ENCODE peak calls at places on chromosomes 6 and 20, in seven cellular contexts. X, Y, A, N, H, U and S are unnamed samples.
A peak's percentile ranks its signal among the peaks of the same experiment; 100 is the strongest.

GRCh38 chr6:117138920-117139319 is 126.4 kb upstream of the VGLL2 start:
- DNase-seq in H (no peak), X (no peak), N (no peak), U (no peak), Y (no peak), A (no peak), S (no peak)

GRCh38 chr6:157966597-157966977 is 15.1 kb upstream of the SYNJ2 start:
- DNase-seq in H (no peak), X (no peak), Y (no peak), N (no peak), U (no peak), A (no peak), S (no peak)

GRCh38 chr6:2197984-2198383 is 47.4 kb downstream of the GMDS start:
- DNase-seq in N (no peak), A (no peak), Y (no peak), X (no peak), H (no peak), U (no peak), S (no peak)

GRCh38 chr6:21987501-21987957 is 309.3 kb downstream of the PRL start:
- DNase-seq in Y (peak; percentile 63), H (peak; percentile 11), U (peak; percentile 39), X (no peak), A (peak; percentile 58), N (no peak), S (peak; percentile 5)

GRCh38 chr20:8305449-8305978 is 173.4 kb downstream of the PLCB1 start:
- DNase-seq in A (peak; percentile 67), X (peak; percentile 75), Y (peak; percentile 25), U (peak; percentile 34), H (peak; percentile 30), N (peak; percentile 57), S (peak; percentile 83)

GRCh38 chr20:11124849-11125505 is 451.2 kb upstream of the JAG1 start:
- DNase-seq in Y (no peak), X (no peak), N (no peak), A (no peak), H (no peak), U (no peak), S (no peak)

GRCh38 chr6:10144772-10145171 is 270.1 kb downstream of the TFAP2A start:
- DNase-seq in U (no peak), X (no peak), H (no peak), N (no peak), A (no peak), Y (no peak), S (no peak)

GRCh38 chr6:16523550-16524379 is 237.5 kb downstream of the ATXN1 start:
- DNase-seq in U (no peak), H (no peak), N (no peak), A (no peak), X (no peak), Y (no peak), S (no peak)

GRCh38 chr20:37801921-37802320 is 101.0 kb upstream of the VSTM2L start:
- DNase-seq in A (no peak), Y (no peak), X (no peak), H (no peak), U (no peak), N (no peak), S (no peak)

GRCh38 chr6:33014841-33015634 is 5.6 kb upstream of the HLA-DOA start:
- DNase-seq in X (no peak), H (peak; percentile 75), N (peak; percentile 54), Y (peak; percentile 71), A (peak; percentile 78), U (peak; percentile 74), S (peak; percentile 77)

GRCh38 chr20:47921306-47922279 is 136.3 kb upstream of the SULF2 start:
- DNase-seq in H (no peak), N (no peak), A (no peak), U (no peak), X (no peak), Y (no peak), S (no peak)

GRCh38 chr6:52020961-52021570 is 66.3 kb downstream of the PKHD1 start:
- DNase-seq in Y (peak; percentile 14), N (no peak), A (peak; percentile 3), H (no peak), X (no peak), U (peak; percentile 31), S (peak; percentile 36)

GRCh38 chr20:53298900-53299299 is 294.7 kb downstream of the ZNF217 start:
- DNase-seq in N (no peak), H (no peak), Y (no peak), A (no peak), X (no peak), U (no peak), S (no peak)

GRCh38 chr20:50193851-50194830 is 3.5 kb downstream of the CEBPB start:
- DNase-seq in A (no peak), X (no peak), U (no peak), N (no peak), Y (no peak), H (no peak), S (no peak)

GRCh38 chr6:50925548-50925947 is 106.9 kb downstream of the TFAP2B start:
- DNase-seq in Y (no peak), X (no peak), N (no peak), H (no peak), U (no peak), A (no peak), S (no peak)

GRCh38 chr20:5674176-5674660 is 76.0 kb upstream of the SHLD1 start:
- DNase-seq in A (peak; percentile 12), Y (no peak), X (no peak), N (no peak), H (peak; percentile 94), U (no peak), S (peak; percentile 82)

GRCh38 chr20:31514154-31515071 is at the start of gene HM13:
- DNase-seq in X (peak; percentile 90), Y (peak; percentile 98), A (peak; percentile 88), U (peak; percentile 97), H (peak; percentile 63), N (peak; percentile 88), S (peak; percentile 93)

GRCh38 chr6:135667694-135668455 is 170.3 kb upstream of the AHI1 start:
- DNase-seq in U (no peak), X (no peak), A (no peak), H (no peak), N (no peak), Y (no peak), S (no peak)

GRCh38 chr6:11427827-11428245 is 109.7 kb upstream of the TMEM170B start:
- DNase-seq in Y (no peak), X (no peak), N (no peak), H (no peak), U (no peak), A (no peak), S (peak; percentile 55)

DNA sequence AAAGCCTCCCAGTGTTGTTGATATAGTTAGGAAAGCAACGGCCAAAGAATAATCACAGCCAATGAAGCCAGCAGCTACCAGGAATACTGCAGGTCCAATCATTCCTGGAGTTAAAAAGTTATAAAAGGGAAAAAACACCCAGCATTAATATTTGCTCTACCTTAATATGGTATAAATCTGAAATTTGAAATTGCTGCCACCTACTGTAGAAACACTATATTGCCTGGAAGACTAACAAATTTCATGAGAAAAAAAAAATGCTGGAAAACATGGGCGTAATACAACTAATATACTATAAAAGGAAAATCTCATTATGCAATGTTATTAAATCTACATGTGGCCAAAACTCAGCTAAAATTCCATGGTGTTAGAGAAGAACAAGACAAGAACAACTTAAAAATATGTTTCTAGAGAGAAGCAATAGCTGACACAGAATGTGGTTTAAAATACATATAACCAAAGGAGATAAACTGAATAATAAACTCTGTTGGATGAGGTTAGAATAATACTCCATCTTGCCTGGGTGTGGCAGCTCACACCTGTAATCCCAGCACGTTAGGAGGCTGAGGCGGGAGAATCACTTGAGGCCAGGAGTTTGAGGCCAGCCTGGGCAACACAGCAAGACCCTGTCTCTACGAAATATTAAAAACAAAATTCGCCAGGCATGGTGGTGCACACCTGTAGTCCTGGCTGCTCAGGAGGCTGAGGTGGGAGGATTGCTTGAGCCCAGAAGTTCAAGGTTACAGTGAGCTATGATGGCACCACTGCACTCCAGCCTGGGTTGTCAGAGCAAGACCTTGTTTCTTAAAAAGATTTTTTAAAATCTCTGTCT is 43.1 kb downstream of the SLC17A5 start:
- DNase-seq in U (no peak), H (peak; percentile 23), N (no peak), X (no peak), A (peak; percentile 18), Y (peak; percentile 42), S (peak; percentile 52)
- TF ChIP-seq YY1 in U (no peak), H (no peak), N (no peak), X (no peak), A (no peak), Y (no peak), S (no peak)

GRCh38 chr6:25314776-25315175 is 35.6 kb downstream of the CARMIL1 start:
- DNase-seq in A (no peak), H (no peak), N (no peak), X (no peak), Y (no peak), U (no peak), S (no peak)

GRCh38 chr6:25311251-25311910 is 32.2 kb downstream of the CARMIL1 start:
- DNase-seq in X (no peak), U (no peak), N (no peak), Y (no peak), H (no peak), A (peak; percentile 60), S (no peak)

GRCh38 chr6:25312034-25312620 is 33.0 kb downstream of the CARMIL1 start:
- DNase-seq in Y (no peak), U (no peak), N (no peak), A (no peak), H (no peak), X (no peak), S (no peak)

GRCh38 chr6:25315194-25315593 is 36.0 kb downstream of the CARMIL1 start:
- DNase-seq in A (no peak), H (no peak), Y (no peak), N (no peak), X (no peak), U (no peak), S (no peak)

DNA sequence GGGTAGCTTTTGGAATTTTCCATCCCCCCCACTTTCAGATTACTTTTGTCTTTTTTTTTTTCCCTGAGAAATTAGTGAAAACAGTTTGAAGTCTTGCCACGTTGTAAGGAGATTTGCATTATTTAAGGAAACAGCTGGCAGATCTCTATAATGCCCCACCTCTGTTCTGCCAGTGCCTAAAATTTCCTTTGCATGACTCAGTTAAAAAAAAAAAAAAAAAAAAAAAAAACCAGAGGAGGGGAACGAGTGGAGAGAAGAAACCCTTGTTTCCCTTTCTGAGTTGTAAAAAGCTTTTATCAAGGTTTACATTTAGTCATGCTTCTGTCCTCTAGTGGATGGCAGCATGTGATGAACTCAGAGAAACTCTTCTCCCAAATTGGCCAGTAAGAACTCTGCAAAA is 33.5 kb downstream of the CARMIL1 start:
- DNase-seq in H (no peak), N (no peak), Y (no peak), X (no peak), A (peak; percentile 13), U (no peak), S (no peak)
- TF ChIP-seq YY1 in H (no peak), N (no peak), Y (no peak), X (no peak), A (no peak), U (no peak), S (no peak)

GRCh38 chr6:26234421-26235239 is 130.4 kb upstream of the BTN3A2 start:
- DNase-seq in Y (peak; percentile 73), U (peak; percentile 71), N (peak; percentile 56), H (peak; percentile 96), X (peak; percentile 85), A (no peak), S (no peak)
- TF ChIP-seq YY1 in Y (peak; percentile 52), U (peak; percentile 72), N (no peak), H (peak; percentile 65), X (peak; percentile 52), A (no peak), S (no peak)

DNA sequence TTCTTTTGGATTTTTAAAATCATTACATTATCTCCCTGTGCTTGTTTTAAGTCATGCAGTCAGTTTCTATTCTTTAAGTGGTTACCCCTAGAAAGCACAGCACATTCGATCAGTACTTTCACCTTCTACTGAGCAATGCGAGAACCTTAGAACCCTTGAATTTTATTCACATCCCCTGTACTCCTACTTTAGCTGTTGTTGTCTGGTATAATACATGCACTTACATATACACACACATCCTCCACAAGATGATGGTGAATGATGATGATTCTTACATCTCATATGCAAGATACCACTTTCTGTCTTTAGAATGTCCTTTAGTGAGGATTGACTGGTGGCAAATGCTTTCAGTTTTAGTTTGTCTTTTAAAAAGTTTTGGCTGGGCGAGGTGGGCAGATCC is 5.7 kb downstream of the CDC40 start:
- DNase-seq in X (no peak), H (no peak), Y (no peak), U (no peak), A (no peak), N (no peak), S (no peak)
- TF ChIP-seq YY1 in X (no peak), H (no peak), Y (no peak), U (no peak), A (no peak), N (no peak), S (no peak)